ENCODE peak calls at places on chromosomes 6 and 20, in eight cellular contexts. V, R, W, G, I, E, Y and K are unnamed samples.

GRCh38 chr20:46835418-46835817 is 59.2 kb upstream of the EYA2 start:
- DNase-seq in V (no peak), R (no peak), Y (no peak), G (no peak), I (no peak), E (no peak), W (no peak), K (no peak)

GRCh38 chr6:112939543-112939942 is 592.4 kb downstream of the RFPL4B start:
- DNase-seq in G (no peak), I (peak), V (no peak), E (no peak), W (peak), Y (no peak), R (no peak), K (peak)

GRCh38 chr20:36093025-36093803 is 61.3 kb upstream of the EPB41L1 start:
- DNase-seq in Y (no peak), W (peak), R (peak), V (no peak), G (peak), E (no peak), I (peak), K (peak)

GRCh38 chr6:3291987-3292386 is 33.2 kb downstream of the PSMG4 start:
- DNase-seq in V (no peak), G (no peak), R (no peak), I (peak), W (no peak), Y (no peak), E (peak), K (no peak)

GRCh38 chr20:32523613-32524218 is 61.4 kb downstream of the NOL4L start:
- DNase-seq in I (no peak), W (no peak), V (no peak), G (no peak), Y (no peak), R (no peak), E (no peak), K (no peak)

GRCh38 chr6:10417681-10418104 is 2.8 kb upstream of the TFAP2A start:
- DNase-seq in I (no peak), E (no peak), W (no peak), Y (no peak), R (no peak), G (no peak), V (no peak), K (no peak)

GRCh38 chr6:44312901-44313788 is at the start of gene AARS2:
- DNase-seq in Y (peak), R (peak), E (peak), W (peak), G (peak), I (peak), V (peak), K (peak)

GRCh38 chr6:113442040-113442439 is 415.1 kb upstream of the MARCKS start:
- DNase-seq in V (no peak), E (no peak), I (no peak), Y (no peak), W (peak), R (no peak), G (no peak), K (peak)

GRCh38 chr6:150546457-150546856 is 53.2 kb upstream of the PLEKHG1 start:
- DNase-seq in Y (no peak), R (no peak), W (no peak), E (no peak), I (no peak), V (no peak), G (no peak), K (no peak)

GRCh38 chr6:92274588-92274987 is 1144.8 kb downstream of the EPHA7 start:
- DNase-seq in W (no peak), Y (no peak), I (no peak), E (no peak), V (no peak), R (no peak), G (no peak), K (no peak)

GRCh38 chr6:137013031-137013430 is 31.7 kb downstream of the IL20RA start:
- DNase-seq in V (peak), I (no peak), G (no peak), R (no peak), Y (no peak), E (no peak), W (no peak), K (peak)

GRCh38 chr6:8182209-8182845 is 80.0 kb upstream of the EEF1E1 start:
- DNase-seq in V (no peak), R (no peak), E (no peak), G (no peak), Y (no peak), I (peak), W (no peak), K (no peak)

GRCh38 chr6:62775427-62776022 is 435.7 kb upstream of the FKBP1C start:
- DNase-seq in V (no peak), W (peak), E (peak), I (no peak), R (no peak), G (no peak), Y (no peak), K (no peak)

GRCh38 chr20:33076662-33077398 is 2.6 kb upstream of the BPIFB4 start:
- DNase-seq in G (no peak), E (peak), R (no peak), V (no peak), I (no peak), Y (no peak), W (no peak), K (no peak)

GRCh38 chr20:400451-401275 is 7.4 kb upstream of the RBCK1 start:
- DNase-seq in R (no peak), G (no peak), V (no peak), W (no peak), E (peak), Y (no peak), I (no peak), K (no peak)